ENCODE peak calls at places on chromosomes 16 and 17, in four cellular contexts. N, W, J and A are unnamed samples.

GRCh38 chr16:78444-79145 is 570 bp downstream of the MPG start:
- DNase-seq in N (peak), W (no peak), J (no peak), A (peak)

GRCh38 chr17:1963250-1963649 is 61.9 kb downstream of the RTN4RL1 start:
- DNase-seq in N (no peak), W (no peak), J (no peak), A (no peak)

GRCh38 chr16:65908568-65908967 is 457.9 kb upstream of the CDH5 start:
- DNase-seq in N (no peak), W (no peak), J (peak), A (no peak)

GRCh38 chr17:58186591-58186990 is 5.9 kb upstream of the EPX start:
- DNase-seq in N (no peak), W (no peak), J (no peak), A (no peak)

GRCh38 chr17:30981531-30982519 is 11.0 kb downstream of the RNF135 start:
- DNase-seq in N (no peak), W (peak), J (no peak), A (no peak)

GRCh38 chr17:42270596-42270995 is 5.6 kb downstream of the STAT5B start:
- DNase-seq in N (no peak), W (no peak), J (no peak), A (no peak)

GRCh38 chr17:70271672-70272071 is 102.3 kb downstream of the KCNJ2 start:
- DNase-seq in N (no peak), W (peak), J (no peak), A (no peak)

GRCh38 chr17:36544320-36545092 is at the start of gene GGNBP2:
- DNase-seq in N (peak), W (peak), J (peak), A (peak)

GRCh38 chr16:79651363-79651762 is 50.8 kb upstream of the MAF start:
- DNase-seq in N (peak), W (peak), J (no peak), A (peak)

GRCh38 chr17:77909236-77909635 is 49.3 kb upstream of the TNRC6C start:
- DNase-seq in N (no peak), W (no peak), J (no peak), A (no peak)

DNA sequence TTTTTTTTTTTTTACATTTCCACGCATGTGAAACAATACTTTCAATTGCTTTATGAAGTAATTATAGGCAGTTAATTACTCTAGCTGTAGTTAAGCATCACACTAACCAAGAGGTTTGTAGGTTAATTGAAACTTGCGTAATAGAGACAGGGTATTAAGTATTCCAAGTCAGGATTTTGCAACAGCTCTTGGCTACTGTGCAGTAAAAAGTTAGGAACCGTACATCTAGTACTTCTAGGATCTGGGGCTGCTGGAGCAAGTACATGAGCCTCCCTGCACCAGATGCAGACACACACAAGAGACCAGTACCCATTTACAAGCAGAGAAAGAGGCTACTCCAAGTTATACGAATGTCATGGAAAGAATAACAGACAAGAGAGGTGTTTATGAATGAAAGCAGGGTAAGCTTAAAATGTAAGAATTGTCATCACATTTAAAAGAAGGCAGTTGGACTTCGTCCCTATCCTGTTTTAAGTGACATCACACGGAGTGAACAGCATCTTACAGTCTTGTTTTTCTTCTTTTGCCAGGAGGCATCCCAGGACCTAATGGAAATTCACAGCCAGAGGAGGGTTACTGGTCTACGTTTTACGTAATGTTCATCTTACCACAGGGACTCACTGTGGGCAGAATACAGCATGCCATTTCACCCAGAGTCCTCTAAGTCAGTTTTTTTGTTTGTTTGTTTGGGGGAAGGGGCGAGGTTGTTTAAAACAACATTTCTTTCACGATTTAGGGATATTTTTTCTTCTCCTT is 379.6 kb upstream of the PSMD7 start:
- DNase-seq in N (no peak), W (no peak), J (no peak), A (peak)
- TF ChIP-seq EZH2 in N (no peak), W (no peak), J (no peak), A (no peak)

GRCh38 chr17:75755205-75755901 is 9.6 kb downstream of the GALK1 start:
- DNase-seq in N (no peak), W (peak), J (no peak), A (no peak)

GRCh38 chr17:75752405-75753192 is 12.4 kb downstream of the GALK1 start:
- DNase-seq in N (no peak), W (no peak), J (no peak), A (no peak)

GRCh38 chr17:75753193-75753513 is 11.8 kb downstream of the GALK1 start:
- DNase-seq in N (no peak), W (no peak), J (no peak), A (no peak)

GRCh38 chr17:75754378-75755204 is 10.4 kb downstream of the GALK1 start:
- DNase-seq in N (no peak), W (no peak), J (no peak), A (no peak)

DNA sequence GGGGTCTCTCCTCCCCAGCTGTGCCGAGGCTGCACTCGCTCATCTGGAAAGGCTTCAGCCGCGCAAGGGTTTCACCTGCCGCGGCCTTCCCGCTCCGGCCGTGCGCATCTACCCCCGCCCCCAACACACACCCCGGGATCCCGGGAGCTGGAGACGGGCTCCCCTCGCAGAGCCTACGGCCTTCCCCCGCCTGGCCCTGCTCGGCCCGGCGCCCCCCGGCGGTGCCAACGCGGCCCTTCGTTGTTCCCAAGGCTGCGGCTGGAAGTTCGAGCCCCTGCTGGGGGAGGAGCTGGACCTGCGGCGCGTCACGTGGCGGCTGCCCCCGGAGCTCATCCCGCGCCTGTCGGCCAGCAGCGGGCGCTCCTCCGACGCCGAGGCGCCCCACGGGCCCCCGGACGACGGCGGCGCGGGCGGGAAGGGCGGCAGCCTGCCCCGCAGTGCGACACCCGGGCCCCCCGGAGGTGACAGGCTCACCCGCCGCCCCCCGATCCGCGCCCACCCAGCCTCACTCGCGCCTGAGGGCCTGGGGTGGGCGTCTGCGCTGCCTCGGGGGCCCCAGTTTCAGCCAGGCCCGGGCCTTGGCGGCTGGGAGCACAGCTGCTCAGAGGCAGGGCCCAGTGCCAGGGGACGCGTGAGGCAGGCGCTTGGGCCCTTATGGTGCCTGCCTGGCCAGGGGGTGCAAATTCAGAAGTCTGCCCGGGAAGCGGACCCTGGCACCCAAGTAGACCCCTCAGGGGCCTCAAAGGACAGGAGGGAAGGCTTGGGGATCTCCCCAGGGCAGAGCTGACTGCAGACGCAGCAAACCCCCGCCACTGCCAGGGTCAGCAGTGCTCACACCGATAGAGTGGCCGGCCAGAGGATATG is 11.2 kb downstream of the GALK1 start:
- DNase-seq in N (peak), W (no peak), J (peak), A (peak)
- H2AFZ ChIP-seq in N (peak), W (no peak), J (peak), A (peak)

GRCh38 chr16:56482667-56483236 is 31.4 kb downstream of the OGFOD1 start:
- DNase-seq in N (no peak), W (no peak), J (no peak), A (no peak)

GRCh38 chr16:56479469-56479868 is 28.1 kb downstream of the OGFOD1 start:
- DNase-seq in N (no peak), W (no peak), J (peak), A (no peak)

GRCh38 chr16:56480776-56481467 is 29.6 kb downstream of the OGFOD1 start:
- DNase-seq in N (peak), W (no peak), J (no peak), A (no peak)

GRCh38 chr16:56483394-56483793 is 32.0 kb downstream of the OGFOD1 start:
- DNase-seq in N (no peak), W (no peak), J (no peak), A (no peak)

DNA sequence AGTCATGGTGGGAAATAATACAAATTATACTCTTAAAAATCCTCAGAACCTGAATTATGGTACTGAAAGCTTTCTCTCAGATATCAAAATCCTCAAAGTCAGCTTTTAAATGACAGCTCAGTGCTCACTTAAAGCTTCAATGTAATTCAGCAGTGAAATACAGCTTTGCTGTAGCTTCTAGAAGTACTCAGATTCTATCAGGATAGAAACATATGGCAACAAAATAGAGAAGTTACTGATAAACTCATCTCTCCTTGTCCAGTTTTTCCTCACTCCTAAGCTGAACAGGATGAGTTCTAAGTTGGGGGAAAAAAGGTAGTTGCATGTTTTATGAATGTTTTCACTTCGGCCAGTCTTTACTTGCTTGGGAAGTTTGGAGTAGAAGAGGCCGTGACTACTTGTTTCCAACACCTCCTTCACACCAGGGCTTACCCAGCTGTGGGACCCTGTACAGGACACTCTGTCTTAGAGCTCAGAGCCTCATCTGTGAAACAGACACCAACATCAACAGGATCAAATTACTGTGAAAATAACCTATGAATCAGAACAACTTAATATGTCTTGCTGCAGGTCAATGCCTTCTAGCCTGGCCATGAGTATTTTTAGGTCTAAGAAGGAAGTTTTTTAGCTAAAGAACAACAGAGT is 30.2 kb downstream of the OGFOD1 start:
- DNase-seq in N (peak), W (no peak), J (no peak), A (peak)
- TF ChIP-seq EZH2 in N (no peak), W (no peak), J (no peak), A (no peak)

DNA sequence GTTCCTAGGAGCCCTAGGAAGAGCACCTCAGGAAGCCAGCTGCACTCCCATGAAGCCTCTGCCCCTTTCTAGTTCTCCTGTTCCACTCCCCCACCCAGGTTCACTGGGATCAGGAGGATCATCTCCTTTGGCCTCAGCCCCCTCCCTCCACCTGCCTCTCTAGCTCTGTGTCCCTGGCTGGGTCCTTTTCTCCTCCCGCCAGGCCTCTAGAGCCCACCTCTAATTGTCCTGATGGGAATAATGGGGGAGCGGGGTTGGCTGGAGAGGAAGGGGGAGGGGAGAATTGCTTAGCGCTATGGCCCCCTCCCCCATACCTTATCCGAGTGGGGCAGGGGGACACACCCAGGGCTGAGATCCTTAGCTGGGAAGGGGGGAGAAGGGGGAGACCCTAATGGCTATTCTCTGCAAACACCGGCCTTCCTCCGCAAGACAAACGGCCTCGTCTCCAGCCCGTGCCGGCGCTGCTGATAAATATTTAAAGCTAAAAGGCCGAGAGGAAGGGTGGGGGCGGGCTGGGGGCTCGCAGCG is 999 bp downstream of the HOXB7 start:
- DNase-seq in N (no peak), W (no peak), J (peak), A (no peak)
- H2AFZ ChIP-seq in N (peak), W (peak), J (no peak), A (no peak)

GRCh38 chr17:79791354-79792123 is 5.3 kb downstream of the CBX8 start:
- DNase-seq in N (no peak), W (no peak), J (peak), A (no peak)
- TF ChIP-seq EZH2 in N (peak), W (peak), J (peak), A (peak)

GRCh38 chr17:68420065-68420847 is 37.0 kb downstream of the WIPI1 start:
- DNase-seq in N (no peak), W (no peak), J (no peak), A (no peak)
- H2AFZ ChIP-seq in N (no peak), W (no peak), J (no peak), A (no peak)

DNA sequence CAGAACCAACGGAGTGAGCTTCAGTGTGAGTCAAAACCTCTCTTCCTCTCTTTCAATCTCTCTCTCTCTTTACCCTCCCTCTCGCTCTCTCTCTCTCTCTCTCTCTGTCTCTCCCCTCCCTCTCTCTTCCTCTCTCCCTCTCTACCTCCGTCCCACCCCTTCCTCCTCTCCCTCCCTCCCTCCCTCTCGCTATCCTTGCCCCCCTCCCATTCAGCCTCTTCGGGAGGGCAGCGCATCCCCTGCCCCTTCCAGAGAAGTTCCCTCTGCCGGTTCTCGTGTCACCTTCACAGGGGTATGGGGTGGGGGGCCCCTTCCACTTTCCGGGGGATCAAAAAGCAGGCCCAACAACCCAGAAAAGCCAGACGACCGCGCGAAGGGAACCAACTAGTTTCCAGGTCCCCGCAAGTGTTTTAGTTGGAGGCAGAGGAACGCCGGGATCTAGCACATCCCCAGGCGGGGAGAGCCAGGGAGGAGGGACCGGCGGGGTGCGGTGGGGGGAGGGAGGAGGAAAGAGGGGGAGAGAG is 28.9 kb upstream of the RBFOX1 start:
- DNase-seq in N (no peak), W (no peak), J (peak), A (no peak)
- TF ChIP-seq EZH2 in N (no peak), W (no peak), J (no peak), A (no peak)